ENCODE peak calls at places on chromosomes 2 and 18, in nine cellular contexts. One of them, this sample, is unnamed.

GRCh38 chr2:152056418-152056817 is 42.4 kb downstream of the CACNB4 start:
- DNase-seq in breast epithelium: no peak
- DNase-seq in esophagus squamous epithelium: no peak
- DNase-seq in EH: no peak
- DNase-seq in CD8-positive, alpha-beta T cell: no peak
- DNase-seq in T follicular helper cell: no peak
- DNase-seq in fibroblast of the aortic adventitia: no peak
- DNase-seq in GM23248: no peak
- DNase-seq in RKO: no peak
- DNase-seq in this sample: no peak

GRCh38 chr2:98663521-98664090 is 55.2 kb downstream of the UNC50 start:
- DNase-seq in breast epithelium: no peak
- DNase-seq in esophagus squamous epithelium: no peak
- DNase-seq in EH: no peak
- DNase-seq in CD8-positive, alpha-beta T cell: peak
- DNase-seq in T follicular helper cell: no peak
- DNase-seq in fibroblast of the aortic adventitia: no peak
- DNase-seq in GM23248: no peak
- DNase-seq in RKO: no peak
- DNase-seq in this sample: no peak

GRCh38 chr2:201532686-201533304 is 81.3 kb downstream of the STRADB start:
- DNase-seq in breast epithelium: no peak
- DNase-seq in esophagus squamous epithelium: no peak
- DNase-seq in EH: peak
- DNase-seq in CD8-positive, alpha-beta T cell: no peak
- DNase-seq in T follicular helper cell: no peak
- DNase-seq in fibroblast of the aortic adventitia: peak
- DNase-seq in GM23248: peak
- DNase-seq in RKO: peak
- DNase-seq in this sample: peak

GRCh38 chr2:179263015-179263414 is 1.6 kb downstream of the SESTD1 start:
- DNase-seq in breast epithelium: no peak
- DNase-seq in esophagus squamous epithelium: no peak
- DNase-seq in EH: peak
- DNase-seq in CD8-positive, alpha-beta T cell: no peak
- DNase-seq in T follicular helper cell: no peak
- DNase-seq in fibroblast of the aortic adventitia: peak
- DNase-seq in GM23248: peak
- DNase-seq in RKO: peak
- DNase-seq in this sample: no peak

GRCh38 chr2:31413876-31414550 is 529 bp downstream of the XDH start:
- DNase-seq in breast epithelium: no peak
- DNase-seq in esophagus squamous epithelium: no peak
- DNase-seq in EH: no peak
- DNase-seq in CD8-positive, alpha-beta T cell: no peak
- DNase-seq in T follicular helper cell: no peak
- DNase-seq in fibroblast of the aortic adventitia: no peak
- DNase-seq in GM23248: no peak
- DNase-seq in RKO: peak
- DNase-seq in this sample: no peak

GRCh38 chr2:240913810-240914644 is 7.9 kb downstream of the CROCC2 start:
- DNase-seq in breast epithelium: no peak
- DNase-seq in esophagus squamous epithelium: no peak
- DNase-seq in EH: peak
- DNase-seq in CD8-positive, alpha-beta T cell: peak
- DNase-seq in T follicular helper cell: peak
- DNase-seq in fibroblast of the aortic adventitia: peak
- DNase-seq in GM23248: peak
- DNase-seq in RKO: peak
- DNase-seq in this sample: no peak

GRCh38 chr2:146532748-146533147 is 1312.1 kb upstream of the ACVR2A start:
- DNase-seq in breast epithelium: no peak
- DNase-seq in esophagus squamous epithelium: no peak
- DNase-seq in EH: no peak
- DNase-seq in CD8-positive, alpha-beta T cell: no peak
- DNase-seq in T follicular helper cell: no peak
- DNase-seq in fibroblast of the aortic adventitia: no peak
- DNase-seq in GM23248: no peak
- DNase-seq in RKO: no peak
- DNase-seq in this sample: no peak

GRCh38 chr18:44841221-44841620 is 160.5 kb downstream of the SETBP1 start:
- DNase-seq in breast epithelium: no peak
- DNase-seq in esophagus squamous epithelium: no peak
- DNase-seq in EH: no peak
- DNase-seq in CD8-positive, alpha-beta T cell: no peak
- DNase-seq in T follicular helper cell: no peak
- DNase-seq in fibroblast of the aortic adventitia: no peak
- DNase-seq in GM23248: no peak
- DNase-seq in RKO: no peak
- DNase-seq in this sample: no peak

GRCh38 chr2:148887349-148888002 is 12.4 kb downstream of the KIF5C start:
- DNase-seq in breast epithelium: no peak
- DNase-seq in esophagus squamous epithelium: no peak
- DNase-seq in EH: no peak
- DNase-seq in CD8-positive, alpha-beta T cell: no peak
- DNase-seq in T follicular helper cell: no peak
- DNase-seq in fibroblast of the aortic adventitia: no peak
- DNase-seq in GM23248: peak
- DNase-seq in RKO: no peak
- DNase-seq in this sample: no peak

GRCh38 chr2:11129598-11130449 is 25.4 kb upstream of the SLC66A3 start:
- DNase-seq in breast epithelium: peak
- DNase-seq in esophagus squamous epithelium: no peak
- DNase-seq in EH: no peak
- DNase-seq in CD8-positive, alpha-beta T cell: peak
- DNase-seq in T follicular helper cell: peak
- DNase-seq in fibroblast of the aortic adventitia: no peak
- DNase-seq in GM23248: no peak
- DNase-seq in RKO: no peak
- DNase-seq in this sample: no peak

GRCh38 chr2:236507393-236508085 is 62.1 kb upstream of the ACKR3 start:
- DNase-seq in breast epithelium: no peak
- DNase-seq in esophagus squamous epithelium: no peak
- DNase-seq in EH: no peak
- DNase-seq in CD8-positive, alpha-beta T cell: peak
- DNase-seq in T follicular helper cell: peak
- DNase-seq in fibroblast of the aortic adventitia: peak
- DNase-seq in GM23248: peak
- DNase-seq in RKO: no peak
- DNase-seq in this sample: no peak

GRCh38 chr2:119983108-119983507 is 29.8 kb upstream of the EPB41L5 start:
- DNase-seq in breast epithelium: no peak
- DNase-seq in esophagus squamous epithelium: no peak
- DNase-seq in EH: no peak
- DNase-seq in CD8-positive, alpha-beta T cell: no peak
- DNase-seq in T follicular helper cell: no peak
- DNase-seq in fibroblast of the aortic adventitia: no peak
- DNase-seq in GM23248: no peak
- DNase-seq in RKO: no peak
- DNase-seq in this sample: no peak

GRCh38 chr2:8169443-8169842 is 512.4 kb upstream of the ID2 start:
- DNase-seq in breast epithelium: no peak
- DNase-seq in esophagus squamous epithelium: no peak
- DNase-seq in EH: peak
- DNase-seq in CD8-positive, alpha-beta T cell: no peak
- DNase-seq in T follicular helper cell: no peak
- DNase-seq in fibroblast of the aortic adventitia: peak
- DNase-seq in GM23248: peak
- DNase-seq in RKO: no peak
- DNase-seq in this sample: peak

GRCh38 chr2:1581965-1582625 is 162.2 kb downstream of the PXDN start:
- DNase-seq in breast epithelium: peak
- DNase-seq in esophagus squamous epithelium: no peak
- DNase-seq in EH: peak
- DNase-seq in CD8-positive, alpha-beta T cell: no peak
- DNase-seq in T follicular helper cell: no peak
- DNase-seq in fibroblast of the aortic adventitia: no peak
- DNase-seq in GM23248: peak
- DNase-seq in RKO: no peak
- DNase-seq in this sample: no peak

GRCh38 chr2:193463016-193463415 is 1268.3 kb upstream of the TMEFF2 start:
- DNase-seq in breast epithelium: no peak
- DNase-seq in esophagus squamous epithelium: no peak
- DNase-seq in EH: no peak
- DNase-seq in CD8-positive, alpha-beta T cell: no peak
- DNase-seq in T follicular helper cell: no peak
- DNase-seq in fibroblast of the aortic adventitia: no peak
- DNase-seq in GM23248: no peak
- DNase-seq in RKO: no peak
- DNase-seq in this sample: no peak

GRCh38 chr18:8894823-8895222 is 189.5 kb downstream of the MTCL1 start:
- DNase-seq in breast epithelium: no peak
- DNase-seq in esophagus squamous epithelium: no peak
- DNase-seq in EH: no peak
- DNase-seq in CD8-positive, alpha-beta T cell: no peak
- DNase-seq in T follicular helper cell: no peak
- DNase-seq in fibroblast of the aortic adventitia: no peak
- DNase-seq in GM23248: no peak
- DNase-seq in RKO: no peak
- DNase-seq in this sample: no peak

GRCh38 chr2:32712870-32713269 is 85.0 kb downstream of the TTC27 start:
- DNase-seq in breast epithelium: no peak
- DNase-seq in esophagus squamous epithelium: no peak
- DNase-seq in EH: no peak
- DNase-seq in CD8-positive, alpha-beta T cell: no peak
- DNase-seq in T follicular helper cell: no peak
- DNase-seq in fibroblast of the aortic adventitia: peak
- DNase-seq in GM23248: peak
- DNase-seq in RKO: no peak
- DNase-seq in this sample: no peak

GRCh38 chr2:230589497-230590015 is 123.1 kb upstream of the CAB39 start:
- DNase-seq in breast epithelium: no peak
- DNase-seq in esophagus squamous epithelium: no peak
- DNase-seq in EH: no peak
- DNase-seq in CD8-positive, alpha-beta T cell: no peak
- DNase-seq in T follicular helper cell: no peak
- DNase-seq in fibroblast of the aortic adventitia: no peak
- DNase-seq in GM23248: no peak
- DNase-seq in RKO: no peak
- DNase-seq in this sample: no peak

GRCh38 chr2:230130668-230131364 is 62.1 kb upstream of the SLC16A14 start:
- DNase-seq in breast epithelium: no peak
- DNase-seq in esophagus squamous epithelium: peak
- DNase-seq in EH: peak
- DNase-seq in CD8-positive, alpha-beta T cell: no peak
- DNase-seq in T follicular helper cell: no peak
- DNase-seq in fibroblast of the aortic adventitia: peak
- DNase-seq in GM23248: peak
- DNase-seq in RKO: peak
- DNase-seq in this sample: no peak

GRCh38 chr2:231489990-231490389 is 25.7 kb upstream of the NCL start:
- DNase-seq in breast epithelium: no peak
- DNase-seq in esophagus squamous epithelium: no peak
- DNase-seq in EH: no peak
- DNase-seq in CD8-positive, alpha-beta T cell: peak
- DNase-seq in T follicular helper cell: no peak
- DNase-seq in fibroblast of the aortic adventitia: no peak
- DNase-seq in GM23248: peak
- DNase-seq in RKO: no peak
- DNase-seq in this sample: no peak

GRCh38 chr2:1887915-1888314 is 143.6 kb upstream of the PXDN start:
- DNase-seq in breast epithelium: no peak
- DNase-seq in esophagus squamous epithelium: no peak
- DNase-seq in EH: peak
- DNase-seq in CD8-positive, alpha-beta T cell: no peak
- DNase-seq in T follicular helper cell: no peak
- DNase-seq in fibroblast of the aortic adventitia: no peak
- DNase-seq in GM23248: peak
- DNase-seq in RKO: peak
- DNase-seq in this sample: no peak

GRCh38 chr2:145760781-145761649 is 1241.1 kb upstream of the ZEB2 start:
- DNase-seq in breast epithelium: no peak
- DNase-seq in esophagus squamous epithelium: no peak
- DNase-seq in EH: peak
- DNase-seq in CD8-positive, alpha-beta T cell: no peak
- DNase-seq in T follicular helper cell: no peak
- DNase-seq in fibroblast of the aortic adventitia: peak
- DNase-seq in GM23248: peak
- DNase-seq in RKO: no peak
- DNase-seq in this sample: peak

GRCh38 chr2:150887926-150888325 is 373.7 kb downstream of the RBM43 start:
- DNase-seq in breast epithelium: no peak
- DNase-seq in esophagus squamous epithelium: no peak
- DNase-seq in EH: no peak
- DNase-seq in CD8-positive, alpha-beta T cell: no peak
- DNase-seq in T follicular helper cell: no peak
- DNase-seq in fibroblast of the aortic adventitia: peak
- DNase-seq in GM23248: peak
- DNase-seq in RKO: no peak
- DNase-seq in this sample: no peak

GRCh38 chr2:12302691-12303090 is 414.0 kb upstream of the TRIB2 start:
- DNase-seq in breast epithelium: no peak
- DNase-seq in esophagus squamous epithelium: no peak
- DNase-seq in EH: no peak
- DNase-seq in CD8-positive, alpha-beta T cell: no peak
- DNase-seq in T follicular helper cell: no peak
- DNase-seq in fibroblast of the aortic adventitia: no peak
- DNase-seq in GM23248: no peak
- DNase-seq in RKO: no peak
- DNase-seq in this sample: no peak

GRCh38 chr2:38462121-38462634 is 85.1 kb upstream of the ATL2 start:
- DNase-seq in breast epithelium: peak
- DNase-seq in esophagus squamous epithelium: no peak
- DNase-seq in EH: peak
- DNase-seq in CD8-positive, alpha-beta T cell: no peak
- DNase-seq in T follicular helper cell: no peak
- DNase-seq in fibroblast of the aortic adventitia: peak
- DNase-seq in GM23248: peak
- DNase-seq in RKO: peak
- DNase-seq in this sample: peak

GRCh38 chr2:167749016-167749415 is 498.4 kb downstream of the STK39 start:
- DNase-seq in breast epithelium: no peak
- DNase-seq in esophagus squamous epithelium: no peak
- DNase-seq in EH: no peak
- DNase-seq in CD8-positive, alpha-beta T cell: no peak
- DNase-seq in T follicular helper cell: no peak
- DNase-seq in fibroblast of the aortic adventitia: no peak
- DNase-seq in GM23248: peak
- DNase-seq in RKO: peak
- DNase-seq in this sample: no peak

GRCh38 chr2:165863816-165864221 is 69.8 kb upstream of the GALNT3 start:
- DNase-seq in breast epithelium: no peak
- DNase-seq in esophagus squamous epithelium: no peak
- DNase-seq in EH: no peak
- DNase-seq in CD8-positive, alpha-beta T cell: no peak
- DNase-seq in T follicular helper cell: no peak
- DNase-seq in fibroblast of the aortic adventitia: no peak
- DNase-seq in GM23248: no peak
- DNase-seq in RKO: no peak
- DNase-seq in this sample: no peak

GRCh38 chr2:70515938-70516337 is 37.7 kb downstream of the TGFA start:
- DNase-seq in breast epithelium: no peak
- DNase-seq in esophagus squamous epithelium: no peak
- DNase-seq in EH: no peak
- DNase-seq in CD8-positive, alpha-beta T cell: no peak
- DNase-seq in T follicular helper cell: no peak
- DNase-seq in fibroblast of the aortic adventitia: no peak
- DNase-seq in GM23248: peak
- DNase-seq in RKO: no peak
- DNase-seq in this sample: no peak

GRCh38 chr2:88307817-88308216 is 137.7 kb downstream of the THNSL2 start:
- DNase-seq in breast epithelium: no peak
- DNase-seq in esophagus squamous epithelium: no peak
- DNase-seq in EH: peak
- DNase-seq in CD8-positive, alpha-beta T cell: peak
- DNase-seq in T follicular helper cell: no peak
- DNase-seq in fibroblast of the aortic adventitia: no peak
- DNase-seq in GM23248: peak
- DNase-seq in RKO: peak
- DNase-seq in this sample: no peak

GRCh38 chr2:202479090-202479489 is 103.0 kb downstream of the BMPR2 start:
- DNase-seq in breast epithelium: no peak
- DNase-seq in esophagus squamous epithelium: no peak
- DNase-seq in EH: peak
- DNase-seq in CD8-positive, alpha-beta T cell: no peak
- DNase-seq in T follicular helper cell: no peak
- DNase-seq in fibroblast of the aortic adventitia: peak
- DNase-seq in GM23248: no peak
- DNase-seq in RKO: no peak
- DNase-seq in this sample: no peak

GRCh38 chr2:5322414-5322813 is 369.8 kb upstream of the SOX11 start:
- DNase-seq in breast epithelium: no peak
- DNase-seq in esophagus squamous epithelium: no peak
- DNase-seq in EH: no peak
- DNase-seq in CD8-positive, alpha-beta T cell: no peak
- DNase-seq in T follicular helper cell: no peak
- DNase-seq in fibroblast of the aortic adventitia: no peak
- DNase-seq in GM23248: no peak
- DNase-seq in RKO: no peak
- DNase-seq in this sample: no peak

This sample was measured in non-pigmented ciliary epithelial cell.